ENCODE peak calls at places on chromosomes 4 and X, in five cellular contexts. S, I, P, Q and L are unnamed samples.

GRCh38 chr4:169238445-169238844 is 32.3 kb downstream of the SH3RF1 start:
- DNase-seq in S (no peak), I (no peak), P (no peak), Q (no peak), L (no peak)

GRCh38 chrX:10326578-10326977 is 169.8 kb downstream of the CLCN4 start:
- DNase-seq in S (peak), I (peak), P (no peak), Q (no peak), L (no peak)

GRCh38 chr4:67809502-67809901 is 55.3 kb upstream of the GNRHR start:
- DNase-seq in S (no peak), I (peak), P (no peak), Q (no peak), L (no peak)

GRCh38 chr4:168622600-168622999 is 125.7 kb downstream of the PALLD start:
- DNase-seq in S (no peak), I (no peak), P (no peak), Q (no peak), L (no peak)

GRCh38 chr4:41158274-41158673 is 56.1 kb downstream of the APBB2 start:
- DNase-seq in S (no peak), I (no peak), P (no peak), Q (no peak), L (no peak)

GRCh38 chrX:105837227-105837626 is 14.9 kb downstream of the NRK start:
- DNase-seq in S (peak), I (peak), P (peak), Q (no peak), L (no peak)

GRCh38 chr4:131459430-131460101 is 1689.5 kb upstream of the PCDH10 start:
- DNase-seq in S (no peak), I (no peak), P (no peak), Q (no peak), L (no peak)

GRCh38 chrX:78111140-78111931 is 7.3 kb downstream of the PGK1 start:
- DNase-seq in S (no peak), I (no peak), P (no peak), Q (no peak), L (no peak)

GRCh38 chr4:36508390-36508789 is 227.0 kb downstream of the DTHD1 start:
- DNase-seq in S (no peak), I (no peak), P (no peak), Q (no peak), L (no peak)

GRCh38 chr4:14917305-14917647 is 85.0 kb upstream of the CPEB2 start:
- DNase-seq in S (no peak), I (no peak), P (no peak), Q (no peak), L (no peak)
- H3K27ac ChIP-seq in S (peak), I (no peak), P (no peak), Q (no peak), L (no peak)

DNA sequence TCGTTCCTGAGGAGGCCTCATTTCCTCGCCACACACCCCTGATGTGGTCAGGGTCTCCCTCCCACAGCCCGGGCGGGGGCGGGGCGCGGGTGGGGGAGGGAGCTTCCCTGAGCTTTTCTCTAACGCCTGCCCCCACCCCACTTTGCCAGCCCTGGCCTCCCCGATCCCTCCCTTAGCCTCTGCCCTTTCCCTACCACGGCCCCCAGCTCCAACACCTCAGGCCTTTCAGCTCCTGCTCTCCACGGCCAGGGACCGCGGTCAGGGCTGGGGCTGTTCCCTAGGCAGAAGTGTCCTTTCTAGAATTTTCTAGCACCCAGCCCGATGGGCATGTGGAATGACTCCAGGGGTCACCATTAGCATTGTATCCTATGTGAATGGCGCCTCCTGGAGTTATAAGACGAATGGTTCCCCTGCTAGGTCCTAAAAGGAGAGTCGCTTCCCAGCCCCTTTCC is 201.3 kb upstream of the BCOR start:
- DNase-seq in S (no peak), I (peak), P (peak), Q (no peak), L (no peak)
- TF ChIP-seq CTCF in S (peak), I (peak), P (peak), Q (no peak), L (peak)

GRCh38 chrX:133983243-133983973 is 2.0 kb downstream of the GPC3 start:
- DNase-seq in S (no peak), I (no peak), P (no peak), Q (no peak), L (no peak)
- H3K4me3 ChIP-seq in S (no peak), I (peak), P (no peak), Q (no peak), L (no peak)

GRCh38 chr4:118904418-118904817 is 15.8 kb downstream of the SYNPO2 start:
- DNase-seq in S (no peak), I (no peak), P (peak), Q (no peak), L (no peak)

GRCh38 chr4:118909173-118909956 is 20.7 kb downstream of the SYNPO2 start:
- DNase-seq in S (no peak), I (no peak), P (peak), Q (no peak), L (no peak)

GRCh38 chr4:118910221-118910620 is 21.6 kb downstream of the SYNPO2 start:
- DNase-seq in S (no peak), I (no peak), P (no peak), Q (no peak), L (no peak)

GRCh38 chr4:118904935-118905334 is 16.3 kb downstream of the SYNPO2 start:
- DNase-seq in S (peak), I (no peak), P (no peak), Q (no peak), L (no peak)

GRCh38 chr4:118905546-118905945 is 16.9 kb downstream of the SYNPO2 start:
- DNase-seq in S (peak), I (no peak), P (no peak), Q (no peak), L (no peak)
- H3K27ac ChIP-seq in S (peak), I (no peak), P (peak), Q (peak), L (no peak)

DNA sequence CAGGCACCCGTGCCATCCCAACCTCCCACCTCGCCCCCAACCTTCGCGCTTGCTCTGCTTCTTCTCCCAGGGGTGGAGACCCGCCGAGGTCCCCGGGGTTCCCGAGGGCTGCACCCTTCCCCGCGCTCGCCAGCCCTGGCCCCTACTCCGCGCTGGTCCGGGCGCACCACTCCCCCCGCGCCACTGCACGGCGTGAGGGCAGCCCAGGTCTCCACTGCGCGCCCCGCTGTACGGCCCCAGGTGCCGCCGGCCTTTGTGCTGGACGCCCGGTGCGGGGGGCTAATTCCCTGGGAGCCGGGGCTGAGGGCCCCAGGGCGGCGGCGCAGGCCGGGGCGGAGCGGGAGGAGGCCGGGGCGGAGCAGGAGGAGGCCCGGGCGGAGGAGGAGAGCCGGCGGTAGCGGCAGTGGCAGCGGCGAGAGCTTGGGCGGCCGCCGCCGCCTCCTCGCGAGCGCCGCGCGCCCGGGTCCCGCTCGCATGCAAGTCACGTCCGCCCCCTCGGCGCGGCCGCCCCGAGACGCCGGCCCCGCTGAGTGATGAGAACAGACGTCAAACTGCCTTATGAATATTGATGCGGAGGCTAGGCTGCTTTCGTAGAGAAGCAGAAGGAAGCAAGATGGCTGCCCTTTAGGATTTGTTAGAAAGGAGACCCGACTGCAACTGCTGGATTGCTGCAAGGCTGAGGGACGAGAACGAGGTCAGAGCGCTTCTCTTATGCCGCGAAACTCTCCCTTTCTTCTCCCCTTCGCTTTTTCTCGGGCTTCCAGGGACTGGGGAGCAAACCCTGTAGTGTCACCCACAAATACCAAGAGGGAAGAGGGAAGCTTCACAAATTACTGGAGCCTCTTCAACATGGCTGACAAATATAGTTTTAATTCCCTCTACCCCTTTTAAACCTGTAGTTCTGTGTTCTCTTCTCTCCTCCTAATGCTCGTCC is at the start of gene TET2:
- DNase-seq in S (peak), I (peak), P (peak), Q (peak), L (peak)
- TF ChIP-seq CTCF in S (no peak), I (no peak), P (peak), Q (no peak), L (no peak)